ENCODE peak calls at places on chromosomes 1 and 21, in six cellular contexts. H, V, W, N, B and Z are unnamed samples.

GRCh38 chr1:11929849-11930248 is 3.6 kb upstream of the KIAA2013 start:
- DNase-seq in H (no peak), V (no peak), W (no peak), N (no peak), B (no peak), Z (no peak)

GRCh38 chr1:4308826-4309225 is 345.6 kb upstream of the AJAP1 start:
- DNase-seq in H (no peak), V (no peak), W (no peak), N (no peak), B (no peak), Z (no peak)

GRCh38 chr1:214952648-214953047 is 129.9 kb upstream of the KCNK2 start:
- DNase-seq in H (no peak), V (no peak), W (no peak), N (no peak), B (no peak), Z (no peak)

GRCh38 chr1:190479028-190479427 is 1.4 kb upstream of the BRINP3 start:
- DNase-seq in H (no peak), V (no peak), W (no peak), N (no peak), B (no peak), Z (no peak)

GRCh38 chr21:31248598-31248997 is 95.5 kb downstream of the TIAM1 start:
- DNase-seq in H (no peak), V (no peak), W (no peak), N (no peak), B (no peak), Z (no peak)

GRCh38 chr1:232922475-232922874 is 27.9 kb upstream of the NTPCR start:
- DNase-seq in H (no peak), V (no peak), W (no peak), N (no peak), B (no peak), Z (no peak)

GRCh38 chr1:165296205-165296604 is 60.3 kb downstream of the LMX1A start:
- DNase-seq in H (no peak), V (no peak), W (no peak), N (no peak), B (no peak), Z (no peak)

GRCh38 chr1:181493145-181493544 is 9.8 kb downstream of the CACNA1E start:
- DNase-seq in H (no peak), V (no peak), W (no peak), N (no peak), B (no peak), Z (no peak)

GRCh38 chr1:203671047-203671446 is 44.4 kb downstream of the ATP2B4 start:
- DNase-seq in H (no peak), V (no peak), W (no peak), N (no peak), B (no peak), Z (no peak)

GRCh38 chr1:115021145-115021544 is 8.5 kb upstream of the TSHB start:
- DNase-seq in H (no peak), V (no peak), W (no peak), N (no peak), B (no peak), Z (no peak)

GRCh38 chr21:27301216-27301615 is 334.3 kb upstream of the ADAMTS5 start:
- DNase-seq in H (no peak), V (no peak), W (no peak), N (no peak), B (no peak), Z (no peak)

GRCh38 chr1:183223467-183223866 is 37.4 kb downstream of the LAMC2 start:
- DNase-seq in H (no peak), V (no peak), W (no peak), N (no peak), B (no peak), Z (no peak)

GRCh38 chr21:36610201-36610600 is 88.7 kb upstream of the SIM2 start:
- DNase-seq in H (no peak), V (no peak), W (no peak), N (no peak), B (no peak), Z (no peak)

GRCh38 chr1:81231729-81232038 is 569.0 kb upstream of the ADGRL2 start:
- DNase-seq in H (no peak), V (no peak), W (no peak), N (no peak), B (no peak), Z (no peak)

GRCh38 chr1:207755846-207756692 is 4.2 kb downstream of the CD46 start:
- DNase-seq in H (no peak), V (no peak), W (no peak), N (no peak), B (no peak), Z (no peak)

GRCh38 chr1:164310166-164310565 is 248.8 kb upstream of the PBX1 start:
- DNase-seq in H (no peak), V (no peak), W (no peak), N (no peak), B (no peak), Z (no peak)

GRCh38 chr1:153777648-153778047 is 2.4 kb downstream of the SLC27A3 start:
- DNase-seq in H (no peak), V (no peak), W (no peak), N (no peak), B (no peak), Z (no peak)

GRCh38 chr1:203142684-203143408 is 15.3 kb downstream of the ADORA1 start:
- DNase-seq in H (no peak), V (no peak), W (no peak), N (no peak), B (no peak), Z (no peak)

GRCh38 chr21:40846566-40847411 is at the start of gene DSCAM:
- DNase-seq in H (no peak), V (no peak), W (peak), N (no peak), B (no peak), Z (peak)

GRCh38 chr1:9490605-9491339 is 48.5 kb upstream of the SLC25A33 start:
- DNase-seq in H (peak), V (peak), W (peak), N (peak), B (peak), Z (peak)

GRCh38 chr1:15424146-15424667 is 14.0 kb upstream of the CTRC start:
- DNase-seq in H (no peak), V (no peak), W (no peak), N (no peak), B (no peak), Z (no peak)

GRCh38 chr1:221201773-221202172 is 322.5 kb downstream of the HLX start:
- DNase-seq in H (no peak), V (no peak), W (no peak), N (no peak), B (no peak), Z (no peak)

GRCh38 chr21:39647476-39647875 is 34.7 kb downstream of the B3GALT5 start:
- DNase-seq in H (no peak), V (no peak), W (peak), N (no peak), B (no peak), Z (no peak)

GRCh38 chr1:186813420-186813819 is 15.3 kb upstream of the PLA2G4A start:
- DNase-seq in H (no peak), V (no peak), W (no peak), N (no peak), B (no peak), Z (no peak)

GRCh38 chr1:20323613-20323920 is 32.9 kb downstream of the VWA5B1 start:
- DNase-seq in H (no peak), V (no peak), W (no peak), N (no peak), B (no peak), Z (no peak)

GRCh38 chr1:198865288-198865687 is 226.4 kb downstream of the PTPRC start:
- DNase-seq in H (no peak), V (no peak), W (no peak), N (no peak), B (no peak), Z (no peak)

GRCh38 chr1:77238463-77238862 is 19.2 kb upstream of the PIGK start:
- DNase-seq in H (no peak), V (no peak), W (no peak), N (no peak), B (no peak), Z (no peak)

GRCh38 chr1:148307583-148308185 is 155.6 kb upstream of the NBPF11 start:
- DNase-seq in H (no peak), V (no peak), W (no peak), N (peak), B (no peak), Z (no peak)

GRCh38 chr1:168179411-168180147 is 817 bp downstream of the TIPRL start:
- DNase-seq in H (no peak), V (peak), W (no peak), N (no peak), B (peak), Z (no peak)

GRCh38 chr1:193104496-193104905 is 713 bp downstream of the GLRX2 start:
- DNase-seq in H (peak), V (no peak), W (peak), N (no peak), B (peak), Z (peak)

GRCh38 chr1:92567211-92567868 is 80.6 kb upstream of the GFI1 start:
- DNase-seq in H (no peak), V (no peak), W (no peak), N (no peak), B (no peak), Z (no peak)

GRCh38 chr1:165633624-165634023 is 2.6 kb downstream of the MGST3 start:
- DNase-seq in H (no peak), V (no peak), W (no peak), N (no peak), B (no peak), Z (no peak)

GRCh38 chr1:184893695-184894094 is 80.6 kb downstream of the NIBAN1 start:
- DNase-seq in H (no peak), V (no peak), W (no peak), N (no peak), B (no peak), Z (no peak)

GRCh38 chr1:229529639-229530038 is 21.5 kb upstream of the NUP133 start:
- DNase-seq in H (no peak), V (no peak), W (no peak), N (no peak), B (no peak), Z (no peak)

GRCh38 chr1:71093938-71094337 is 13.1 kb upstream of the ZRANB2 start:
- DNase-seq in H (no peak), V (no peak), W (no peak), N (no peak), B (no peak), Z (no peak)

GRCh38 chr1:231757759-231758158 is 131.2 kb downstream of the DISC1 start:
- DNase-seq in H (no peak), V (no peak), W (no peak), N (no peak), B (no peak), Z (no peak)

GRCh38 chr21:39319251-39319756 is 5.9 kb upstream of the BRWD1 start:
- DNase-seq in H (no peak), V (no peak), W (no peak), N (no peak), B (no peak), Z (no peak)

GRCh38 chr1:116148967-116149366 is 37.8 kb downstream of the MAB21L3 start:
- DNase-seq in H (no peak), V (no peak), W (no peak), N (no peak), B (no peak), Z (no peak)

GRCh38 chr1:29057700-29058099 is 66.0 kb downstream of the TMEM200B start:
- DNase-seq in H (no peak), V (no peak), W (no peak), N (no peak), B (no peak), Z (no peak)

GRCh38 chr1:79614762-79615161 is 608.2 kb upstream of the ADGRL4 start:
- DNase-seq in H (no peak), V (no peak), W (no peak), N (no peak), B (no peak), Z (no peak)